ENCODE peak calls at places on chromosomes 16 and 17, in five cellular contexts. One of them, this sample, is unnamed.

GRCh38 chr17:48484256-48484655 is 46.6 kb downstream of the HOXB1 start:
- DNase-seq in right cardiac atrium: no peak
- DNase-seq in prostate gland: no peak
- DNase-seq in adrenal gland: no peak
- DNase-seq in GM23248: peak; percentile 76
- DNase-seq in this sample: no peak

GRCh38 chr17:36112572-36112971 is 8.9 kb downstream of the CCL4 start:
- DNase-seq in prostate gland: no peak
- DNase-seq in adrenal gland: no peak
- DNase-seq in GM23248: no peak
- DNase-seq in right cardiac atrium: no peak
- DNase-seq in this sample: no peak

GRCh38 chr17:15169676-15170075 is 95.5 kb downstream of the PMP22 start:
- DNase-seq in GM23248: peak; percentile 57
- DNase-seq in right cardiac atrium: no peak
- DNase-seq in adrenal gland: no peak
- DNase-seq in prostate gland: no peak
- DNase-seq in this sample: no peak

GRCh38 chr17:39222151-39222550 is 3.6 kb downstream of the STAC2 start:
- DNase-seq in right cardiac atrium: no peak
- DNase-seq in GM23248: no peak
- DNase-seq in prostate gland: peak; percentile 57
- DNase-seq in adrenal gland: no peak
- DNase-seq in this sample: no peak

GRCh38 chr17:8785547-8786412 is 13.4 kb downstream of the MFSD6L start:
- DNase-seq in prostate gland: peak; percentile 67
- DNase-seq in adrenal gland: peak; percentile 90
- DNase-seq in GM23248: peak; percentile 72
- DNase-seq in right cardiac atrium: peak; percentile 74
- DNase-seq in this sample: no peak

GRCh38 chr16:49513040-49513439 is 139.4 kb downstream of the C16orf78 start:
- DNase-seq in right cardiac atrium: no peak
- DNase-seq in GM23248: peak; percentile 15
- DNase-seq in prostate gland: no peak
- DNase-seq in adrenal gland: peak; percentile 58
- DNase-seq in this sample: no peak

GRCh38 chr17:77131919-77132318 is 8.8 kb upstream of the SEC14L1 start:
- DNase-seq in GM23248: peak; percentile 61
- DNase-seq in adrenal gland: peak; percentile 92
- DNase-seq in right cardiac atrium: no peak
- DNase-seq in prostate gland: no peak
- DNase-seq in this sample: no peak

GRCh38 chr17:44362964-44363612 is 565 bp downstream of the FAM171A2 start:
- DNase-seq in adrenal gland: no peak
- DNase-seq in right cardiac atrium: no peak
- DNase-seq in GM23248: peak; percentile 53
- DNase-seq in prostate gland: no peak
- DNase-seq in this sample: no peak

GRCh38 chr17:57704448-57704847 is 40.7 kb downstream of the CCDC182 start:
- DNase-seq in prostate gland: no peak
- DNase-seq in GM23248: no peak
- DNase-seq in right cardiac atrium: no peak
- DNase-seq in adrenal gland: no peak
- DNase-seq in this sample: no peak

GRCh38 chr17:2974347-2974746 is 89.1 kb downstream of the OR1D5 start:
- DNase-seq in prostate gland: no peak
- DNase-seq in right cardiac atrium: no peak
- DNase-seq in adrenal gland: no peak
- DNase-seq in GM23248: no peak
- DNase-seq in this sample: no peak

GRCh38 chr16:12254566-12254965 is 278.0 kb downstream of the SNX29 start:
- DNase-seq in GM23248: no peak
- DNase-seq in adrenal gland: no peak
- DNase-seq in prostate gland: no peak
- DNase-seq in right cardiac atrium: no peak
- DNase-seq in this sample: no peak

GRCh38 chr17:45963889-45964288 is 35.2 kb upstream of the STH start:
- DNase-seq in prostate gland: no peak
- DNase-seq in adrenal gland: no peak
- DNase-seq in GM23248: no peak
- DNase-seq in right cardiac atrium: no peak
- DNase-seq in this sample: no peak

DNA sequence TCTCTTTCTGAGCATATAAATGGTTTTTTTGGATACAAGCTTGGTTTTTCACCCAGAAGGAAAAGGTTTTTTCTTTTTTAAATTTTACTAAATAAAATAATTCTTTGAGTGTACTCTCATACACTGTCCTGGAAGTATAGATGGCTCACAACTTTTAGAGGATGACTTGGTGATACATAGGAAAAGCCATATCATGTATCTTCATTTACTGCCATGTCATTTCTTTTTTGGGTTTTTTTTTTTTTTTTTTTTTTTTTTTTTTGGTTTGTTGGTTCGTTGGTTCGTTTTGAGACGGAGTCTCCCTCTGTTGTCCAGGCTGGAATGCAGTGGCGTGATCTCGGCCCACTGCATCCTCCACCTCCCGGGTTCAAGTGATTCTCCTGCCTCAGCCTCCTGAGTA is 11.8 kb downstream of the OGFOD1 start:
- DNase-seq in adrenal gland: no peak
- DNase-seq in GM23248: no peak
- DNase-seq in prostate gland: no peak
- DNase-seq in right cardiac atrium: no peak
- DNase-seq in this sample: no peak
- H3K27ac ChIP-seq in adrenal gland: no peak overlapping the region
- H3K27ac ChIP-seq in GM23248: no peak overlapping the region
- H3K27ac ChIP-seq in prostate gland: no peak overlapping the region
- H3K27ac ChIP-seq in right cardiac atrium: no peak overlapping the region
- H3K27ac ChIP-seq in this sample: no peak overlapping the region

DNA sequence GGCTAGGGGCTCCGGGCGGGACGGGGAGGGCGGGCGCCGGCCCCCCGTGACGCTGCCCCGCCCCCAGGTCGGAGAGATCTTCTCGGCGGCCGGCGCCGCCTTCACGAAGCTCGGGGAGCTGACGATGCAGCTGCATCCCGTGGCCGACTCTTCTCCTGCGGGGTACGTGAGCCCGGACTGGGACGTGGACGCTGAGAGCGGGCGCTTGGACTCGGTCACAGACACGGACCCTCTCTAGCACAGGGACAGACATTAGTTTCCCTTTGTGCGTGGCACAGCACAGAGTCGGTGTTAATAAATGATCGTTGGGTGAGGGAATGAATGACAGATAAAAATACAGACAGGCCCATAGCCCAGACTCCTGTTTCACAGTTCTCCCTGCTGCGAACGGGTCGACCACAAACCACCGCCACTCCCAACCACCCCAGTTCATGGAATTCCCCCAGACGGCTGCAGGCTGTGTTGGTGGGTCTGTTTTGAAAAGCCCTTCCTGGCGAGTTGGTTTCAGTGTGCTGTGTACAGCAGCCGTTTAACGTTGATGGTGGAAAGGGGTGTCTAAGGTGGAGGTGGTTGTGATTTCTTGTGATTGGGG is 2.7 kb downstream of the RNASEK start:
- DNase-seq in adrenal gland: no peak
- DNase-seq in right cardiac atrium: peak; percentile 30
- DNase-seq in GM23248: peak; percentile 81
- DNase-seq in prostate gland: no peak
- DNase-seq in this sample: no peak
- H3K4me1 ChIP-seq in adrenal gland: peaks cover 35% of the 10 kb centered on the region
- H3K4me1 ChIP-seq in right cardiac atrium: peaks cover 6% of the 10 kb centered on the region
- H3K4me1 ChIP-seq in GM23248: peaks cover 35% of the 10 kb centered on the region
- H3K4me1 ChIP-seq in prostate gland: peaks cover 19% of the 10 kb centered on the region
- H3K4me1 ChIP-seq in this sample: peaks cover 2% of the 10 kb centered on the region

DNA sequence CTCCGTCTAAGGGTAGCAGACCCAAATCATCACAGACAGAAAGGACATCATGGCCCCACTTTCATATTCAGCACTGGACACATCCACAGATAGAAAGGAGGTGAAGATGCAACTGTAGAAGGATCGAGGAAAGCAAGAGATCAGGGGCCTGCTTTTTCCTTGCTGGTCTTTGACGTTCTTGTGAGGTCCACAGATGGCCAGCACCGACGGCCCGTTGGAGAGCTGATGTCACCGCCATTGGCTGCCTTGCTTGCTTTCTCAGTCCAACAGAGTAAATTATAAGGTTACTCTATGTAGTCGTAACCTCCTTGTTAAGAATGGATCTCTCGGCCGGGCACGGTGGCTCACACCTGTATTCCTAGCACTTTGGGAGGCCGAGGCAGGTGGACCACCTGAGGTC is 5.1 kb upstream of the RBFOX3 start:
- DNase-seq in adrenal gland: no peak
- DNase-seq in right cardiac atrium: no peak
- DNase-seq in GM23248: no peak
- DNase-seq in prostate gland: no peak
- DNase-seq in this sample: no peak
- H3K27me3 ChIP-seq in adrenal gland: peaks cover 38% of the 10 kb centered on the region
- H3K27me3 ChIP-seq in right cardiac atrium: no peaks in the 10 kb centered on the region
- H3K27me3 ChIP-seq in GM23248: peaks cover 73% of the 10 kb centered on the region
- H3K27me3 ChIP-seq in prostate gland: peaks cover 16% of the 10 kb centered on the region
- H3K27me3 ChIP-seq in this sample: peaks cover 14% of the 10 kb centered on the region

GRCh38 chr17:82736511-82737185 is 1.2 kb downstream of the FN3K start:
- DNase-seq in adrenal gland: no peak
- DNase-seq in GM23248: no peak
- DNase-seq in right cardiac atrium: no peak
- DNase-seq in prostate gland: no peak
- DNase-seq in this sample: no peak
- H3K27ac ChIP-seq in adrenal gland: peak overlapping the region; percentile 90
- H3K27ac ChIP-seq in GM23248: no peak overlapping the region
- H3K27ac ChIP-seq in right cardiac atrium: peak overlapping the region; percentile 16
- H3K27ac ChIP-seq in prostate gland: no peak overlapping the region
- H3K27ac ChIP-seq in this sample: no peak overlapping the region

GRCh38 chr17:42018339-42018738 is 1.1 kb upstream of the DNAJC7 start:
- DNase-seq in adrenal gland: no peak
- DNase-seq in right cardiac atrium: no peak
- DNase-seq in GM23248: no peak
- DNase-seq in prostate gland: no peak
- DNase-seq in this sample: no peak
- H3K4me1 ChIP-seq in adrenal gland: peaks cover 16% of the 10 kb centered on the region
- H3K4me1 ChIP-seq in right cardiac atrium: peaks cover 2% of the 10 kb centered on the region
- H3K4me1 ChIP-seq in GM23248: peaks cover 22% of the 10 kb centered on the region
- H3K4me1 ChIP-seq in prostate gland: peaks cover 8% of the 10 kb centered on the region
- H3K4me1 ChIP-seq in this sample: peaks cover under 1% of the 10 kb centered on the region

GRCh38 chr16:85738878-85739715 is 11.8 kb downstream of the C16orf74 start:
- DNase-seq in GM23248: no peak
- DNase-seq in prostate gland: no peak
- DNase-seq in adrenal gland: no peak
- DNase-seq in right cardiac atrium: no peak
- DNase-seq in this sample: no peak
- H3K27me3 ChIP-seq in GM23248: no peaks in the 10 kb centered on the region
- H3K27me3 ChIP-seq in prostate gland: no peaks in the 10 kb centered on the region
- H3K27me3 ChIP-seq in adrenal gland: no peaks in the 10 kb centered on the region
- H3K27me3 ChIP-seq in right cardiac atrium: no peaks in the 10 kb centered on the region
- H3K27me3 ChIP-seq in this sample: no peaks in the 10 kb centered on the region

GRCh38 chr16:57062329-57062728 is 30.1 kb upstream of the CPNE2 start:
- DNase-seq in GM23248: no peak
- DNase-seq in prostate gland: no peak
- DNase-seq in adrenal gland: peak; percentile 78
- DNase-seq in right cardiac atrium: no peak
- DNase-seq in this sample: no peak
- H3K27ac ChIP-seq in GM23248: no peak overlapping the region
- H3K27ac ChIP-seq in prostate gland: peak overlapping the region; percentile 70
- H3K27ac ChIP-seq in adrenal gland: peak overlapping the region; percentile 80
- H3K27ac ChIP-seq in right cardiac atrium: no peak overlapping the region
- H3K27ac ChIP-seq in this sample: no peak overlapping the region

GRCh38 chr16:82653550-82654511 is 27.1 kb downstream of the CDH13 start:
- DNase-seq in GM23248: peak; percentile 91
- DNase-seq in right cardiac atrium: no peak
- DNase-seq in prostate gland: no peak
- DNase-seq in adrenal gland: no peak
- DNase-seq in this sample: no peak
- H3K4me1 ChIP-seq in GM23248: peaks cover 56% of the 10 kb centered on the region
- H3K4me1 ChIP-seq in right cardiac atrium: peaks cover 7% of the 10 kb centered on the region
- H3K4me1 ChIP-seq in prostate gland: no peaks in the 10 kb centered on the region
- H3K4me1 ChIP-seq in adrenal gland: no peaks in the 10 kb centered on the region
- H3K4me1 ChIP-seq in this sample: no peaks in the 10 kb centered on the region